ENCODE peak calls at places on chromosomes 7 and 10, in six cellular contexts. D is colonic mucosa, T is body of pancreas, G is cardiac muscle cell, K is heart right ventricle, C is PC-9. W is an unnamed sample.

GRCh38 chr10:4429538-4429937 is 396.5 kb upstream of the AKR1E2 start:
- DNase-seq in D (no peak), T (no peak), G (no peak), K (no peak), C (no peak), W (no peak)

GRCh38 chr10:80515511-80515910 is 22.2 kb upstream of the SH2D4B start:
- DNase-seq in D (no peak), T (no peak), G (no peak), K (no peak), C (no peak), W (no peak)

GRCh38 chr7:16780586-16780985 is 24.2 kb downstream of the AGR2 start:
- DNase-seq in D (no peak), T (no peak), G (no peak), K (no peak), C (no peak), W (no peak)

GRCh38 chr7:23357190-23358093 is 58.3 kb downstream of the MALSU1 start:
- DNase-seq in D (no peak), T (no peak), G (peak), K (no peak), C (peak), W (no peak)

GRCh38 chr7:103398488-103398887 is 47.5 kb downstream of the SLC26A5 start:
- DNase-seq in D (no peak), T (no peak), G (no peak), K (no peak), C (no peak), W (no peak)

GRCh38 chr7:1945558-1945957 is 275.5 kb downstream of the ELFN1 start:
- DNase-seq in D (no peak), T (no peak), G (no peak), K (no peak), C (no peak), W (no peak)

GRCh38 chr10:109475704-109476103 is 447.6 kb downstream of the XPNPEP1 start:
- DNase-seq in D (no peak), T (no peak), G (no peak), K (no peak), C (no peak), W (peak)

GRCh38 chr7:108808556-108808955 is 238.9 kb downstream of the DNAJB9 start:
- DNase-seq in D (no peak), T (no peak), G (no peak), K (no peak), C (no peak), W (no peak)

GRCh38 chr7:1281068-1281467 is 48.4 kb downstream of the UNCX start:
- DNase-seq in D (no peak), T (no peak), G (no peak), K (no peak), C (no peak), W (no peak)

GRCh38 chr10:131816157-131816775 is 84.5 kb upstream of the PPP2R2D start:
- DNase-seq in D (peak), T (no peak), G (no peak), K (no peak), C (no peak), W (no peak)

GRCh38 chr7:922334-923107 is 32.0 kb downstream of the ADAP1 start:
- DNase-seq in D (no peak), T (peak), G (no peak), K (no peak), C (no peak), W (no peak)

GRCh38 chr7:5452937-5453540 is 29.4 kb upstream of the TNRC18 start:
- DNase-seq in D (no peak), T (no peak), G (no peak), K (peak), C (no peak), W (peak)

GRCh38 chr10:77160679-77161078 is 476.9 kb downstream of the KCNMA1 start:
- DNase-seq in D (peak), T (no peak), G (no peak), K (no peak), C (peak), W (no peak)

GRCh38 chr7:127396184-127396583 is 3.7 kb upstream of the ZNF800 start:
- DNase-seq in D (no peak), T (no peak), G (no peak), K (no peak), C (no peak), W (peak)

GRCh38 chr10:66869635-66870034 is 56.2 kb upstream of the LRRTM3 start:
- DNase-seq in D (no peak), T (no peak), G (no peak), K (no peak), C (no peak), W (no peak)

GRCh38 chr10:24762966-24763623 is 39.4 kb upstream of the ARHGAP21 start:
- DNase-seq in D (no peak), T (no peak), G (peak), K (no peak), C (peak), W (peak)

GRCh38 chr10:117261501-117261900 is 20.6 kb downstream of the SLC18A2 start:
- DNase-seq in D (no peak), T (no peak), G (no peak), K (no peak), C (no peak), W (no peak)

GRCh38 chr10:110827410-110827809 is 44.3 kb upstream of the PDCD4 start:
- DNase-seq in D (no peak), T (no peak), G (no peak), K (no peak), C (peak), W (no peak)

GRCh38 chr7:122791959-122792545 is 89.3 kb upstream of the RNF148 start:
- DNase-seq in D (no peak), T (no peak), G (no peak), K (no peak), C (no peak), W (no peak)

GRCh38 chr7:31336202-31337035 is 4.1 kb downstream of the NEUROD6 start:
- DNase-seq in D (no peak), T (no peak), G (peak), K (no peak), C (no peak), W (no peak)

GRCh38 chr7:7564323-7564780 is 2.3 kb upstream of the MIOS start:
- DNase-seq in D (no peak), T (no peak), G (no peak), K (no peak), C (peak), W (no peak)

GRCh38 chr7:89334785-89335184 is 539.2 kb upstream of the TEX47 start:
- DNase-seq in D (no peak), T (no peak), G (no peak), K (no peak), C (no peak), W (no peak)

GRCh38 chr7:107725138-107725740 is 18.7 kb upstream of the CBLL1 start:
- DNase-seq in D (peak), T (peak), G (peak), K (peak), C (peak), W (peak)

GRCh38 chr10:74854610-74855009 is 28.2 kb downstream of the KAT6B start:
- DNase-seq in D (no peak), T (no peak), G (no peak), K (no peak), C (no peak), W (no peak)

GRCh38 chr10:15898046-15898445 is 37.7 kb upstream of the MINDY3 start:
- DNase-seq in D (no peak), T (no peak), G (no peak), K (no peak), C (no peak), W (no peak)

GRCh38 chr7:100632951-100633717 is 8.2 kb downstream of the TFR2 start:
- DNase-seq in D (peak), T (no peak), G (peak), K (peak), C (no peak), W (no peak)

GRCh38 chr10:128491686-128492085 is 365.5 kb upstream of the MKI67 start:
- DNase-seq in D (no peak), T (no peak), G (no peak), K (no peak), C (no peak), W (no peak)

GRCh38 chr10:112732277-112732891 is 217.7 kb upstream of the TCF7L2 start:
- DNase-seq in D (no peak), T (no peak), G (no peak), K (peak), C (no peak), W (peak)

GRCh38 chr10:71406878-71407277 is 10.2 kb downstream of the CDH23 start:
- DNase-seq in D (no peak), T (no peak), G (no peak), K (no peak), C (no peak), W (no peak)

GRCh38 chr10:58665361-58665760 is 152.7 kb downstream of the BICC1 start:
- DNase-seq in D (no peak), T (no peak), G (no peak), K (no peak), C (no peak), W (no peak)

GRCh38 chr10:58661336-58661735 is 148.7 kb downstream of the BICC1 start:
- DNase-seq in D (no peak), T (no peak), G (no peak), K (no peak), C (no peak), W (no peak)

GRCh38 chr10:58660577-58661255 is 148.0 kb downstream of the BICC1 start:
- DNase-seq in D (no peak), T (no peak), G (no peak), K (no peak), C (no peak), W (no peak)

GRCh38 chr10:58662314-58662713 is 149.6 kb downstream of the BICC1 start:
- DNase-seq in D (no peak), T (no peak), G (no peak), K (no peak), C (peak), W (no peak)

GRCh38 chr10:58661902-58662301 is 149.2 kb downstream of the BICC1 start:
- DNase-seq in D (no peak), T (no peak), G (no peak), K (no peak), C (no peak), W (no peak)
- H3K27ac ChIP-seq in D (no peak), T (peak), G (no peak), K (no peak), C (no peak), W (no peak)

GRCh38 chr10:95456486-95456885 is 104.7 kb downstream of the SORBS1 start:
- DNase-seq in D (no peak), T (no peak), G (no peak), K (no peak), C (no peak), W (no peak)
- H3K27ac ChIP-seq in D (no peak), T (peak), G (no peak), K (peak), C (no peak), W (no peak)

DNA sequence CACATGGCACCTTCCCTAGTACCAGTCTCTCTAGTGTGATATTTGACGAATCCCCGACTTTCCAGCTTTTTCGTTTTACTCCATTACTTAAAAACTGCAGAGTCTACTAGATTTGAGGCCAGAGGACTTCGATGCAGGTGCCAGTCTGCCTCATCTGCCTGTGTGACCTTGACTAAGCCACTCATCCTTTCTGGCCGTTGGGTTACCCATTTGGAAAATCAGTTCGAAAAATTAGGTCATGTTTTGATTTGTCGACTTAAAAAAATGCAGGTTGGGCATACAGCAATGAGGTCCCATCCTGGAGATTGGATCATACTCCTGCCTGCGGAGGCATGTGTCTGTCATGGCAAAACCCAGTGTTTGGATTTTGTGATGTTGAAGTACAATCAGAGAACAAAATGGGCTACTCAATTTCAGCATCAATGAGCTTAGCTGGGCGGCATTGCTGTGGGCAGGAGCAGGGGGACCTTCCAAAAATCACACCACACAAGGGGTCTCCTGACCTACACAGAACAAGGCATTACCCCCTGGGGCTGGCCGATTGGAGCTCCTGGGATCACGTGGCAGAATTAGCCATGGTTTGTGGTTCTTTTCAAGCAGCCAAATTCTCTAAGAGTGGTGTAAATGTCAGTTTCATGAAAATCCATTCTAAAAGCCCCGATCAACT is 111.4 kb downstream of the WDR11 start:
- DNase-seq in D (no peak), T (no peak), G (no peak), K (no peak), C (no peak), W (peak)
- H3K27ac ChIP-seq in D (no peak), T (no peak), G (no peak), K (no peak), C (no peak), W (peak)

DNA sequence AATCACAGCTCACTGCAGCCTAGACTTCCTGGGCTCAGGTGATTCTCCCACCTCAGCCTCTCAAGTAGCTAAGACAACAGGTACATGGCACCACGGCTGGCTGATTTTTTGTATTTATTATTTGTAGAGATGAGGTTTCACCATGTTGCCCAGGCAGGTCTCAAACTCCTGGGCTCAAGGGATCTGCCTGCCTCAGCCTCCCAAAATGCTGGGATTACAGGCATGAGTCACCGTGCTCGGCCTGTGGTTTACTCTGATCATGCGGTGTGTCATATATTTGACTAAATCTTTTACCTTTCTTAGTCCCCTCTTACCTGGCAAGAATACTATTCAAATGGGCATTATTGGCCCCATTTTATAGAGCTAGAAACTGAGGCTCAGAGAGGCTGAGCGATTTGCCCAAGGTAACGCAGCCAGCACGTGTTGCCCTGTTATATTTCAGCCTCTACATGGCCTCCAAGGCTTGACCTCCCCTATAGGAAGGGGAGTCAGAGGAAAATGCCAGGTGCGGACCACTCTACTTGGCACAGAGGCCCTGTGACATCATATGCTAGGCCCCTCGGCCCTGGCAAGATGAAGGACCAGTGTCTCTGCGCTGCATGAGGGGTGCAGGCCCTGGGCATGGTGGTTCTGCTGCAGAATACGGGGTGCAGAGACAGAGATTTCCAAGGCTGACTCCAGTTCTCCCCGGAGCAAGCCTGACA is 8.2 kb downstream of the ZCCHC24 start:
- DNase-seq in D (no peak), T (no peak), G (no peak), K (no peak), C (no peak), W (no peak)
- H3K27ac ChIP-seq in D (peak), T (no peak), G (peak), K (peak), C (peak), W (no peak)

GRCh38 chr7:94089806-94090205 is 85.7 kb upstream of the BET1 start:
- DNase-seq in D (no peak), T (no peak), G (no peak), K (no peak), C (no peak), W (peak)

GRCh38 chr7:94088560-94088959 is 84.4 kb upstream of the BET1 start:
- DNase-seq in D (no peak), T (no peak), G (no peak), K (no peak), C (no peak), W (no peak)

GRCh38 chr7:94092980-94093379 is 88.8 kb upstream of the BET1 start:
- DNase-seq in D (no peak), T (no peak), G (no peak), K (no peak), C (no peak), W (no peak)

DNA sequence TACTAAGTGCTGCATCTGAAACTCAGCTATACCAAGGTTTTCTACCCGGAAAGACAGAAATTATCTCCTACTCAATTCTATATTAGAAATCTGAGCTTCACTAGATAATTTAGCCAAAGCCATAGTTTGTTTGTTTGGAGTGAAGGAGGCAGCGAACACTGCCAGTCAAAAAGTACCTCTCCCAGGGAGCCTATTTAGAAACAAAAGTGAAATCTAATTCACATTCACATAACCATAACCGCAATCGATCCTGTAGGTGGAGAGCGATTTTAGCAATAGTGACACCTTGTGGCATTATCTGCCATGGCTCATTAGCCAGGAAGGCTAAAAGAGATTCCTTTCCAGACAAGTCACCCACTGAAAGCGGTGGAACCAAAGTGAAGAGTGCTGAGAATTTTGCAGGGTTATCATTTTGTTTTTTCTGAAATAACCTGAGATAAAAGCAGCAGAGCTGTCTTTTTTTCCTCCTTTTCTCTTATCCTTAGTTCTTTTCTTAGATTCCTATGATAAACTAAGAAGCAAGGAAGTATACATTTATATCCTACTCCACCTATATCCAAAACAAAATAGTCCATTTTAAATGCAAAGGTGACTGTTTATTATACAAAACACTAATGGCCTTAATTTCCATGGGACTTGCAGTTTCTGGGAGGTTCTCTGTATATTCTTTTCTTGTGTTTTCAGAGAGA is 83.7 kb upstream of the BET1 start:
- DNase-seq in D (peak), T (peak), G (peak), K (peak), C (peak), W (peak)
- H3K27ac ChIP-seq in D (no peak), T (no peak), G (no peak), K (no peak), C (no peak), W (no peak)

DNA sequence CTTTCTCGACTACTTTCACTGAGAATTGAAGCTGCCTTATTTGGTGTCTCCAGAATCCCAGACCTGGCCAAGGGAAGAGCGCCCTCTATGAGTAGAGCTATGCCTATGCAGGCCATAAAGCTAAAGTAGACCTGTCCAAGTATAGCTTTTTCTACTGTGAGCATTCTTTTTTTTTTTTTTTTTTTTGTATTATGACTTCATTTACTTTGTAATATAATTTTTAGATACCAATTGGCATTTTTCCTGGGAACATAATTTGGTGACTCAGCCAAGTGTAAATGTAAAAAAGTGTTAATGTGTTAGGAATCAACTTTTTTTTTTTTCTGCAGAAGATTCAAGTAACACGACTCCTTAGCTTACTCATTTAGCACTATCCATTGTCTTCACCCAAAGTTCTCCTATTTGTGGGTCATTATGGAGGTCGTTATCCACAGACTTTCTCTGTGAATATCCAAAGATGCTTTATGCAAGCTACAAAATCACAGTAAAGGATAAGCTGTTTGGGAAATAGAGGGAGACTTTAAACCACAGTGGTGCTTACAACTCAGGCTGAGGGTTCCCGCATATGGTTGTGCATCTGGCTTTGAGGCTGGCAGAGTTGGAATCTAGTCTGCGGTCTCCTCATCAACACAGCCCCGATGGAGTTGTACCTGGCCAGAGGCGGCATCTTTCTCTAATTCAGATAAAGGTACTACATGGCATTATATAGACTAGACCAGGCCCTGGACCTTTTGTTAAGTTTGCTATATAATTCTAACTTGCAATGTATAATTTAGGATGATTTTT is 1040.2 kb upstream of the SORCS1 start:
- DNase-seq in D (no peak), T (no peak), G (peak), K (no peak), C (no peak), W (peak)
- H3K27ac ChIP-seq in D (no peak), T (no peak), G (no peak), K (no peak), C (no peak), W (no peak)

GRCh38 chr7:136533732-136534131 is 334.7 kb upstream of the CHRM2 start:
- DNase-seq in D (no peak), T (no peak), G (no peak), K (no peak), C (no peak), W (peak)
- H3K27ac ChIP-seq in D (no peak), T (no peak), G (no peak), K (no peak), C (no peak), W (no peak)

DNA sequence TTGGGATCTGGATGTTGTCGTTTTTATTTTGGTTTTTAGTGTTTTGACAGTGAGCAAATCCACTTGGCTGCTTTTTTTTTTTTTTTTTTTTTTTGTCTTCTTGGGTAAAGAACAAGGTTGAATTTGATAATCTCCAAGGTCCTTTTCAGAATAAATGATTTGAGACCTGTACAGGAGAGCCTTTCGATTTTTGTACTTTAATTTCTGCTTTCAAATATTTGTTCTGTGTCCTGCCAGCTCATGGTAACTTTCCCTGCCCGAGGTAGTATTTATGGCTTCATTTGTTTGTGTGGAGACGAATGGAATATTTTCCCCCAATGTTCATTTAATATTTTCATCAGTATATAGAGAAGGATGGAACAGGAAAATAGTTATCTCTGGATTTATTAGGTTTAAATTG is 19.9 kb downstream of the WAC start:
- DNase-seq in D (no peak), T (no peak), G (no peak), K (no peak), C (no peak), W (no peak)
- H3K27ac ChIP-seq in D (no peak), T (no peak), G (peak), K (no peak), C (no peak), W (no peak)

W was measured in SJCRH30.